ENCODE peak calls at places on chromosomes 1 and 21, in six cellular contexts. One of them, this sample, is unnamed.

GRCh38 chr21:25405991-25406390 is 201.3 kb downstream of the MRPL39 start:
- DNase-seq in uterus: no peak
- DNase-seq in lung: no peak
- DNase-seq in Panc1: no peak
- DNase-seq in A549: no peak
- DNase-seq in lower leg skin: no peak
- DNase-seq in this sample: no peak

GRCh38 chr1:183699643-183700160 is 46.6 kb upstream of the APOBEC4 start:
- DNase-seq in Panc1: peak; percentile 32
- DNase-seq in uterus: no peak
- DNase-seq in A549: peak; percentile 63
- DNase-seq in lung: no peak
- DNase-seq in lower leg skin: no peak
- DNase-seq in this sample: peak; percentile 41

GRCh38 chr1:230515451-230516145 is 89.5 kb upstream of the PGBD5 start:
- DNase-seq in Panc1: no peak
- DNase-seq in lower leg skin: no peak
- DNase-seq in A549: no peak
- DNase-seq in lung: no peak
- DNase-seq in uterus: no peak
- DNase-seq in this sample: no peak

GRCh38 chr1:89844236-89844807 is 23.5 kb downstream of the LRRC8D start:
- DNase-seq in lower leg skin: no peak
- DNase-seq in lung: no peak
- DNase-seq in A549: no peak
- DNase-seq in Panc1: no peak
- DNase-seq in uterus: no peak
- DNase-seq in this sample: no peak

GRCh38 chr1:205446828-205447227 is 9.0 kb downstream of the BLACAT1 start:
- DNase-seq in lower leg skin: no peak
- DNase-seq in Panc1: no peak
- DNase-seq in lung: no peak
- DNase-seq in uterus: no peak
- DNase-seq in A549: no peak
- DNase-seq in this sample: no peak

GRCh38 chr1:25797939-25798338 is 2.1 kb upstream of the SELENON start:
- DNase-seq in lung: no peak
- DNase-seq in Panc1: no peak
- DNase-seq in uterus: no peak
- DNase-seq in A549: peak; percentile 60
- DNase-seq in lower leg skin: no peak
- DNase-seq in this sample: no peak

GRCh38 chr1:106502659-106503058 is 553.8 kb upstream of the PRMT6 start:
- DNase-seq in lower leg skin: no peak
- DNase-seq in Panc1: no peak
- DNase-seq in uterus: no peak
- DNase-seq in lung: no peak
- DNase-seq in A549: no peak
- DNase-seq in this sample: no peak

GRCh38 chr1:192702212-192702993 is 66.5 kb downstream of the RGS13 start:
- DNase-seq in A549: peak; percentile 43
- DNase-seq in lower leg skin: no peak
- DNase-seq in uterus: no peak
- DNase-seq in Panc1: no peak
- DNase-seq in lung: no peak
- DNase-seq in this sample: no peak

GRCh38 chr1:53014791-53015507 is 47.1 kb upstream of the PODN start:
- DNase-seq in lung: peak; percentile 77
- DNase-seq in lower leg skin: peak; percentile 91
- DNase-seq in A549: peak; percentile 44
- DNase-seq in uterus: peak; percentile 66
- DNase-seq in Panc1: peak; percentile 71
- DNase-seq in this sample: peak; percentile 60
- H3K4me3 ChIP-seq in lung: peak overlapping the region; percentile 81
- H3K4me3 ChIP-seq in lower leg skin: peak overlapping the region; percentile 24
- H3K4me3 ChIP-seq in A549: peak overlapping the region; percentile 62
- H3K4me3 ChIP-seq in uterus: peak overlapping the region; percentile 40
- H3K4me3 ChIP-seq in Panc1: peak overlapping the region; percentile 69
- H3K4me3 ChIP-seq in this sample: peak overlapping the region; percentile 78

GRCh38 chr1:234656981-234657651 is 47.1 kb upstream of the IRF2BP2 start:
- DNase-seq in Panc1: peak; percentile 98
- DNase-seq in lower leg skin: peak; percentile 85
- DNase-seq in lung: no peak
- DNase-seq in uterus: no peak
- DNase-seq in A549: peak; percentile 85
- DNase-seq in this sample: peak; percentile 89
- TF ChIP-seq CTCF in Panc1: no peak
- TF ChIP-seq CTCF in lower leg skin: no peak
- TF ChIP-seq CTCF in lung: no peak
- TF ChIP-seq CTCF in uterus: no peak
- TF ChIP-seq CTCF in A549: no peak
- TF ChIP-seq CTCF in this sample: no peak

GRCh38 chr1:39926343-39926769 is 24.6 kb upstream of the MYCL start:
- DNase-seq in lower leg skin: no peak
- DNase-seq in A549: no peak
- DNase-seq in lung: no peak
- DNase-seq in Panc1: no peak
- DNase-seq in uterus: no peak
- DNase-seq in this sample: peak; percentile 38
- H3K4me3 ChIP-seq in lower leg skin: no peak overlapping the region
- H3K4me3 ChIP-seq in A549: no peak overlapping the region
- H3K4me3 ChIP-seq in lung: no peak overlapping the region
- H3K4me3 ChIP-seq in Panc1: no peak overlapping the region
- H3K4me3 ChIP-seq in uterus: no peak overlapping the region
- H3K4me3 ChIP-seq in this sample: no peak overlapping the region

GRCh38 chr1:15826810-15827507 is 19.5 kb upstream of the UQCRHL start:
- DNase-seq in Panc1: no peak
- DNase-seq in lower leg skin: no peak
- DNase-seq in A549: no peak
- DNase-seq in lung: no peak
- DNase-seq in uterus: no peak
- DNase-seq in this sample: no peak

GRCh38 chr1:15833842-15834405 is 13.6 kb upstream of the SPEN start:
- DNase-seq in A549: no peak
- DNase-seq in lung: no peak
- DNase-seq in uterus: no peak
- DNase-seq in lower leg skin: no peak
- DNase-seq in Panc1: no peak
- DNase-seq in this sample: no peak

GRCh38 chr1:15833069-15833679 is 14.3 kb upstream of the SPEN start:
- DNase-seq in Panc1: no peak
- DNase-seq in uterus: peak; percentile 60
- DNase-seq in lung: peak; percentile 56
- DNase-seq in A549: no peak
- DNase-seq in lower leg skin: peak; percentile 95
- DNase-seq in this sample: no peak

GRCh38 chr1:15834406-15835204 is 12.9 kb upstream of the SPEN start:
- DNase-seq in lung: peak; percentile 87
- DNase-seq in A549: peak; percentile 55
- DNase-seq in lower leg skin: peak; percentile 97
- DNase-seq in uterus: peak; percentile 89
- DNase-seq in Panc1: peak; percentile 90
- DNase-seq in this sample: peak; percentile 67

DNA sequence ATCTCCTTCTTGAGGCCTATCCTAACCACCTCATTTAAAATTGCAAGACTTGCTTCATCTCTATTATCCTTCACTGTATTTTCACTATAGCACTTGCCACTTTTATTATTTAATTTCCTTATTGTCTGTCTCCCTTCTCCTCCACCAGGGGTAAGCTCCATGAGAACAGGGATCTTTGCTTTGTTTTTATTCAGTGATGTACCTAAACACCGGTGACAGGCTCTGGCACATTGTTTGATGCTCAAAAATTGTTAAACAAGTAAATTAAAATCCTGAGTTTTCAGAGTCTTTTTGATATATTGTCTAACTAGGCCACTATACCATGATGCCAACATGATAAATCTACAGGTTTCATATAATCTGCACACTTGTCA is 17.2 kb upstream of the SPEN start:
- DNase-seq in uterus: no peak
- DNase-seq in lung: no peak
- DNase-seq in A549: no peak
- DNase-seq in Panc1: no peak
- DNase-seq in lower leg skin: no peak
- DNase-seq in this sample: no peak
- TF ChIP-seq CTCF in uterus: no peak
- TF ChIP-seq CTCF in lung: no peak
- TF ChIP-seq CTCF in A549: no peak
- TF ChIP-seq CTCF in Panc1: no peak
- TF ChIP-seq CTCF in lower leg skin: no peak
- TF ChIP-seq CTCF in this sample: no peak

DNA sequence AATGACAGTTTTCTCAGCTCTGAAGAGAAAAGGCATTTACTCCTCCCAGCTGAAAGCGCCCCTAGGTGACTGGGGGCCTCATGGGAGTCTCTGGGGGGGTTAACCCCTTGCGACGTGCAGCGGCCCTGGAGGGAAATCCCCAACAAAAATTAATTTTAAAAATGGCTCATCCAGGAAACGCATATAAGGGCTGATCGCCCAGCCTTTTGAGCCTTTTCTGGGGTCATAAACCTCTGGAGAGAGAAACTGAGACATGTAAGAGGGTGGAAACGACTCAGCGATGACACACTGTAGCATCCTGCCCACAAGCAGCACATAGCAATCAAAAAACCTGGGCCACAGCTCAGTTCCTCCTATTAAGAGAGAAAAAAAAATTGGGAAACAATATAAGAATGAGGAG is 20.4 kb upstream of the HPDL start:
- DNase-seq in lower leg skin: no peak
- DNase-seq in A549: no peak
- DNase-seq in lung: no peak
- DNase-seq in uterus: no peak
- DNase-seq in Panc1: no peak
- DNase-seq in this sample: no peak
- H3K4me3 ChIP-seq in lower leg skin: no peak overlapping the region
- H3K4me3 ChIP-seq in A549: no peak overlapping the region
- H3K4me3 ChIP-seq in lung: no peak overlapping the region
- H3K4me3 ChIP-seq in uterus: no peak overlapping the region
- H3K4me3 ChIP-seq in Panc1: no peak overlapping the region
- H3K4me3 ChIP-seq in this sample: no peak overlapping the region

DNA sequence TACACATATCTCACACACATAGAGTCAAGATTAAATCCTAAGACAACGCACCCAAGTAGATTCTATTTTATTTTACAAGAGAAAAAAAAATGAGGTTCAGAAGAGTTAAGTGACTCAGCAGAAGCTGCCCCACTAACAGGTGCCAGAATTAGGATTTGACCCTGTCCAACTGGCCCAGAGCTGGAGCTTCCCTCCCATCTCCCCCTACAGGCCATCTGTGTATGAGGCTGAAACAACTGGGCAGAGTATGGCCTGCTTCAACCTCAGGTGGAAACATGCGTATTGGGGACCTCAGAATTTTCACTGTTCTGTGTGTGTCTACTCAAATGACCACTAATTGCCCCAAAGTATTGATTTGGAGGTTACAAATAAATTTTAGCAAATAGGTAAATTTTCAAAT is 29.9 kb downstream of the PSMG1 start:
- DNase-seq in uterus: no peak
- DNase-seq in A549: no peak
- DNase-seq in Panc1: no peak
- DNase-seq in lower leg skin: no peak
- DNase-seq in lung: no peak
- DNase-seq in this sample: no peak
- TF ChIP-seq CTCF in uterus: no peak
- TF ChIP-seq CTCF in A549: peak; percentile 6
- TF ChIP-seq CTCF in Panc1: peak; percentile 65
- TF ChIP-seq CTCF in lower leg skin: no peak
- TF ChIP-seq CTCF in lung: no peak
- TF ChIP-seq CTCF in this sample: peak; percentile 54

GRCh38 chr1:12634696-12635202 is 9.1 kb upstream of the AADACL4 start:
- DNase-seq in Panc1: no peak
- DNase-seq in uterus: no peak
- DNase-seq in lower leg skin: no peak
- DNase-seq in A549: no peak
- DNase-seq in lung: no peak
- DNase-seq in this sample: no peak
- H3K4me3 ChIP-seq in Panc1: no peak overlapping the region
- H3K4me3 ChIP-seq in uterus: no peak overlapping the region
- H3K4me3 ChIP-seq in lower leg skin: no peak overlapping the region
- H3K4me3 ChIP-seq in A549: no peak overlapping the region
- H3K4me3 ChIP-seq in lung: no peak overlapping the region
- H3K4me3 ChIP-seq in this sample: no peak overlapping the region

GRCh38 chr21:46551636-46552241 is 53.1 kb downstream of the S100B start:
- DNase-seq in uterus: no peak
- DNase-seq in lower leg skin: no peak
- DNase-seq in A549: no peak
- DNase-seq in Panc1: no peak
- DNase-seq in lung: peak; percentile 44
- DNase-seq in this sample: no peak
- TF ChIP-seq CTCF in uterus: no peak
- TF ChIP-seq CTCF in lower leg skin: no peak
- TF ChIP-seq CTCF in A549: no peak
- TF ChIP-seq CTCF in Panc1: no peak
- TF ChIP-seq CTCF in lung: no peak
- TF ChIP-seq CTCF in this sample: no peak

DNA sequence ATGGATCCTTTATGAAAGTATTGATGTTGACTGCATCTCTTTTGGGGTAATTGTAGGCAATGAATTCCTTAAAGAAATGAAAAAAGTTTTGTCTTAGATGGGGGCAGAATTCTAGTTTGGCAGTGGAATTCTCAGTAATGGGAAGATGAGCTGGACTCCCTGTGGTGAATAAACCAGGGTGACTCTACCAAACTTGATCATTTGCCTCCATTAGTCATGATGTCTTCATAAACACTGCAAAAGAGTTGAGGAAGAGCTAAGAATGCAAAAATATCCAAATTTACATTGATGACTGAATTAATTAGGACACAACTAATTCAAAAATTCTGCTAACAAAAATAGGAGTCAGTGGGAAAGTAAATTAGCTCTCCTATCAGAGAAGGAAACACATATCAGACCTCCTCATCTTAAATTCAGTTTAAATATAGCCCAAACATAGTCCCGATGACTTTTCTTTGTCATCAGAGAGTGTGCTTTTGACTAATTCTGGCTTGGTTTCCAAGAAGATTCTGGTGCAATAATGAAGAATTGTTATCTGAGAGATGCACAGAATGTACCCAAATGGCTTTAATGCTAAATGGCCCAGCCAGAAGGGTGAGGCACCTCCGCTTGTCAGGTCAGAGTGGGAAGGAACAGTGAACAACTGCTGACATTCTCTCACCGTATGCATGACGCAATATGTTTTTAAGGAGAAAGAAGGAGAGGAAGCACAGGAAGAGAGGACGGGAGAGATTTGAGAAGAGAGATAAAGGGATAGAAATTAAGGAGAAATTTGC is 525.1 kb downstream of the LMO4 start:
- DNase-seq in lung: no peak
- DNase-seq in uterus: no peak
- DNase-seq in lower leg skin: no peak
- DNase-seq in A549: no peak
- DNase-seq in Panc1: no peak
- DNase-seq in this sample: no peak
- H3K4me3 ChIP-seq in lung: no peak overlapping the region
- H3K4me3 ChIP-seq in uterus: no peak overlapping the region
- H3K4me3 ChIP-seq in lower leg skin: no peak overlapping the region
- H3K4me3 ChIP-seq in A549: no peak overlapping the region
- H3K4me3 ChIP-seq in Panc1: no peak overlapping the region
- H3K4me3 ChIP-seq in this sample: no peak overlapping the region

This sample was measured in epithelial cell of proximal tubule.